ENCODE peak calls at places on chromosomes 6 and 20, in four cellular contexts. One of them, this sample, is unnamed.

GRCh38 chr6:143569035-143569434 is 57.5 kb upstream of the FUCA2 start:
- DNase-seq in heart left ventricle: no peak
- DNase-seq in HCT116: no peak
- DNase-seq in stomach: no peak
- DNase-seq in this sample: no peak

GRCh38 chr6:75611702-75612375 is 10.2 kb downstream of the SENP6 start:
- DNase-seq in stomach: no peak
- DNase-seq in HCT116: no peak
- DNase-seq in heart left ventricle: no peak
- DNase-seq in this sample: no peak

GRCh38 chr20:44247131-44247571 is at the start of gene GDAP1L1:
- DNase-seq in stomach: no peak
- DNase-seq in heart left ventricle: peak; percentile 50
- DNase-seq in HCT116: no peak
- DNase-seq in this sample: no peak

GRCh38 chr20:24494460-24494920 is 25.1 kb downstream of the SYNDIG1 start:
- DNase-seq in heart left ventricle: no peak
- DNase-seq in stomach: no peak
- DNase-seq in HCT116: no peak
- DNase-seq in this sample: no peak

GRCh38 chr20:20079102-20079784 is 26.9 kb downstream of the CFAP61 start:
- DNase-seq in stomach: no peak
- DNase-seq in HCT116: no peak
- DNase-seq in heart left ventricle: no peak
- DNase-seq in this sample: peak; percentile 16

GRCh38 chr6:21395121-21395520 is 198.4 kb upstream of the SOX4 start:
- DNase-seq in stomach: no peak
- DNase-seq in HCT116: no peak
- DNase-seq in heart left ventricle: no peak
- DNase-seq in this sample: no peak

GRCh38 chr6:133591330-133591729 is 297.6 kb upstream of the TCF21 start:
- DNase-seq in stomach: no peak
- DNase-seq in heart left ventricle: no peak
- DNase-seq in HCT116: no peak
- DNase-seq in this sample: no peak

GRCh38 chr6:72784581-72784980 is 162.7 kb downstream of the KCNQ5 start:
- DNase-seq in heart left ventricle: no peak
- DNase-seq in stomach: no peak
- DNase-seq in HCT116: no peak
- DNase-seq in this sample: no peak

GRCh38 chr20:12395404-12396159 is 477.9 kb downstream of the BTBD3 start:
- DNase-seq in HCT116: no peak
- DNase-seq in heart left ventricle: no peak
- DNase-seq in stomach: no peak
- DNase-seq in this sample: no peak

GRCh38 chr6:156164701-156165454 is 612.3 kb upstream of the ARID1B start:
- DNase-seq in heart left ventricle: no peak
- DNase-seq in HCT116: no peak
- DNase-seq in stomach: no peak
- DNase-seq in this sample: no peak

GRCh38 chr6:10695086-10695657 is 400 bp downstream of the PAK1IP1 start:
- DNase-seq in HCT116: no peak
- DNase-seq in heart left ventricle: no peak
- DNase-seq in stomach: no peak
- DNase-seq in this sample: no peak

GRCh38 chr20:2657674-2658073 is 5.2 kb downstream of the NOP56 start:
- DNase-seq in HCT116: no peak
- DNase-seq in stomach: no peak
- DNase-seq in heart left ventricle: no peak
- DNase-seq in this sample: no peak

GRCh38 chr6:119390276-119390793 is 40.8 kb upstream of the MAN1A1 start:
- DNase-seq in HCT116: no peak
- DNase-seq in heart left ventricle: no peak
- DNase-seq in stomach: no peak
- DNase-seq in this sample: no peak

GRCh38 chr6:34243901-34244884 is 4.6 kb downstream of the SMIM29 start:
- DNase-seq in heart left ventricle: peak; percentile 86
- DNase-seq in stomach: peak; percentile 63
- DNase-seq in HCT116: peak; percentile 92
- DNase-seq in this sample: peak; percentile 57

GRCh38 chr6:65701325-65701724 is 5.7 kb downstream of the EYS start:
- DNase-seq in heart left ventricle: no peak
- DNase-seq in stomach: no peak
- DNase-seq in HCT116: no peak
- DNase-seq in this sample: no peak

GRCh38 chr6:13488015-13488895 is 855 bp upstream of the GFOD1 start:
- DNase-seq in stomach: peak; percentile 47
- DNase-seq in heart left ventricle: peak; percentile 52
- DNase-seq in HCT116: no peak
- DNase-seq in this sample: peak; percentile 59

GRCh38 chr6:121723623-121724022 is 288.2 kb downstream of the GJA1 start:
- DNase-seq in HCT116: no peak
- DNase-seq in stomach: no peak
- DNase-seq in heart left ventricle: no peak
- DNase-seq in this sample: no peak

GRCh38 chr6:134198093-134198492 is 119.8 kb downstream of the SGK1 start:
- DNase-seq in stomach: no peak
- DNase-seq in heart left ventricle: no peak
- DNase-seq in HCT116: no peak
- DNase-seq in this sample: no peak

GRCh38 chr6:30518505-30518850 is 29.2 kb downstream of the HLA-E start:
- DNase-seq in stomach: no peak
- DNase-seq in HCT116: no peak
- DNase-seq in heart left ventricle: no peak
- DNase-seq in this sample: no peak
- H3K4me1 ChIP-seq in stomach: peaks cover 4% of the 10 kb centered on the region
- H3K4me1 ChIP-seq in HCT116: peaks cover 11% of the 10 kb centered on the region
- H3K4me1 ChIP-seq in heart left ventricle: no peaks in the 10 kb centered on the region
- H3K4me1 ChIP-seq in this sample: peaks cover 36% of the 10 kb centered on the region

DNA sequence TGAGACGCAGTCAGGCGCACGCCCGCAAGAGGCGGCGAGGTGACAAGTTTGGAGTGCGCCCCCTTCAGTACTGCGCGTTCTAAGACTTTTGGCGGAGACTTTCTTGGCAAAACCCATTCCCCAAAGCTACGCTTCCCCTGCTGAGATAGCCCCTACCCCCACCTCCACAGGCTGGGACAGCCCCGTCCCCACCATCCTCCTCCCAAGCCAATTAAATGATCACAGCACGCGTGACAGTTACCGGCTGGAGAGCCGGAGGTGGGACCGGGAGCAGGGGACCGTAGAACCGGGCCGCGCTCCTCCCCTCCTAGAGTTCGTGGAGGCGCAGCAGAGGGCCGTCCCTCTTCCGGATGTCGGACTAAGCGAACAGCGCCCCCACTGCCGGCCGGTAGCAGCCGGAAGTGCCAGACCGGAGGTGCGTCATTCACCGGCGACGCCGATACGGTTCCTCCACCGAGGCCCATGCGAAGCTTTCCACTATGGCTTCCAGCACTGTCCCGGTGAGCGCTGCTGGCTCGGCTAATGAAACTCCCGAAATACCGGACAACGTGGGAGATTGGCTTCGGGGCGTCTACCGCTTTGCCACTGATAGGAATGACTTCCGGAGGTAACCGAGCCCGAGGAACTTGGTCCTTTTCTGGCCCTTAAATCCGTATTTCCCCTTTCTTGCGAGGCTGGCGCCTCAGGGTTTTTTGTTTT is at the start of gene TOMM6:
- DNase-seq in heart left ventricle: peak; percentile 97
- DNase-seq in HCT116: peak; percentile 88
- DNase-seq in stomach: peak; percentile 96
- DNase-seq in this sample: peak; percentile 97
- TF ChIP-seq POLR2A in heart left ventricle: no peak
- TF ChIP-seq POLR2A in HCT116: peak; percentile 92
- TF ChIP-seq POLR2A in stomach: no peak
- TF ChIP-seq POLR2A in this sample: peak; percentile 90

GRCh38 chr6:110877569-110877968 is 3.0 kb downstream of the AMD1 start:
- DNase-seq in heart left ventricle: no peak
- DNase-seq in stomach: no peak
- DNase-seq in HCT116: no peak
- DNase-seq in this sample: no peak
- H3K4me1 ChIP-seq in heart left ventricle: peaks cover 37% of the 10 kb centered on the region
- H3K4me1 ChIP-seq in stomach: peaks cover 49% of the 10 kb centered on the region
- H3K4me1 ChIP-seq in HCT116: peaks cover 18% of the 10 kb centered on the region
- H3K4me1 ChIP-seq in this sample: peaks cover 67% of the 10 kb centered on the region

DNA sequence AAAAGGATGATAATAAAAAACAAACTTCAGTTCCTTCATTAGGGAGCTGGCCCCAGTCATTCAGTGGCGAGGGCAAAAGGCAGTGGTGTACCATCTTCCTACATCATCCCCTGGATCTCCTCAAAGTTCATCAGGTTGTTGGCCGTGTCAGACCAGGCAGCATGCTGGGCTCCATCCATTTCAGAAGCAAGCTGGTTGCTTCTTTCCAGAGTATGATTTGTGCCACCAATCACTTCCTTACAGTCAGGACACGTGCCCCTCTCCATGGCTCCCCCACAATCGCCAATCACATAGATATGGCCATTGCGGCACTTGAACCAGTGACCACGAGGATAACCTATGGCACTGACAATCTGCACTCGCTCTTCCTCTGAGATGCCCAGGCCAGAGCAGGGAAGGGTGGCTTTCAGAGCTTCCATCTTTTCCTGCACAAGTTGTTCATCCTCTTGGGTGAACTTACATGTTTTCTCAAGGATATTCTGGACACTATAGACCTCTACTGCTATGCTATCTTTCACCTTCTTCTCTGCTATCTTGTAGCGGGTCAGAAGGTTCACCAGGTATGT is 28.0 kb downstream of the DDX27 start:
- DNase-seq in heart left ventricle: no peak
- DNase-seq in HCT116: no peak
- DNase-seq in stomach: no peak
- DNase-seq in this sample: no peak
- TF ChIP-seq POLR2A in heart left ventricle: no peak
- TF ChIP-seq POLR2A in HCT116: no peak
- TF ChIP-seq POLR2A in stomach: no peak
- TF ChIP-seq POLR2A in this sample: no peak